ENCODE peak calls at places on chromosomes 6 and 20, in eight cellular contexts. One of them, this sample, is unnamed.

GRCh38 chr6:7590918-7591302 is 912 bp downstream of the SNRNP48 start:
- DNase-seq in stomach: no peak
- DNase-seq in heart left ventricle: no peak
- DNase-seq in bronchial epithelial cell: no peak
- DNase-seq in transverse colon: no peak
- DNase-seq in IMR-90: peak
- DNase-seq in HFFc6: no peak
- DNase-seq in lung: no peak
- DNase-seq in this sample: no peak

GRCh38 chr6:52544325-52545022 is 32.4 kb downstream of the TRAM2 start:
- DNase-seq in stomach: no peak
- DNase-seq in heart left ventricle: no peak
- DNase-seq in bronchial epithelial cell: no peak
- DNase-seq in transverse colon: no peak
- DNase-seq in IMR-90: peak
- DNase-seq in HFFc6: peak
- DNase-seq in lung: no peak
- DNase-seq in this sample: no peak

GRCh38 chr6:44921787-44922186 is 406.3 kb upstream of the RUNX2 start:
- DNase-seq in stomach: peak
- DNase-seq in heart left ventricle: peak
- DNase-seq in bronchial epithelial cell: peak
- DNase-seq in transverse colon: no peak
- DNase-seq in IMR-90: no peak
- DNase-seq in HFFc6: no peak
- DNase-seq in lung: peak
- DNase-seq in this sample: no peak

GRCh38 chr6:20175810-20176209 is 36.5 kb downstream of the MBOAT1 start:
- DNase-seq in stomach: no peak
- DNase-seq in heart left ventricle: no peak
- DNase-seq in bronchial epithelial cell: no peak
- DNase-seq in transverse colon: no peak
- DNase-seq in IMR-90: no peak
- DNase-seq in HFFc6: no peak
- DNase-seq in lung: no peak
- DNase-seq in this sample: no peak

GRCh38 chr6:16419636-16420331 is 181.4 kb downstream of the GMPR start:
- DNase-seq in stomach: no peak
- DNase-seq in heart left ventricle: no peak
- DNase-seq in bronchial epithelial cell: no peak
- DNase-seq in transverse colon: no peak
- DNase-seq in IMR-90: no peak
- DNase-seq in HFFc6: no peak
- DNase-seq in lung: no peak
- DNase-seq in this sample: peak

GRCh38 chr20:2217857-2218529 is 77.8 kb upstream of the TGM3 start:
- DNase-seq in stomach: no peak
- DNase-seq in heart left ventricle: no peak
- DNase-seq in bronchial epithelial cell: no peak
- DNase-seq in transverse colon: peak
- DNase-seq in IMR-90: no peak
- DNase-seq in HFFc6: no peak
- DNase-seq in lung: peak
- DNase-seq in this sample: no peak

GRCh38 chr20:64222273-64222672 is 33.3 kb upstream of the PCMTD2 start:
- DNase-seq in stomach: peak
- DNase-seq in heart left ventricle: no peak
- DNase-seq in bronchial epithelial cell: peak
- DNase-seq in transverse colon: no peak
- DNase-seq in IMR-90: peak
- DNase-seq in HFFc6: peak
- DNase-seq in lung: no peak
- DNase-seq in this sample: no peak

GRCh38 chr20:3679749-3680700 is 1.8 kb downstream of the ADAM33 start:
- DNase-seq in stomach: peak
- DNase-seq in heart left ventricle: peak
- DNase-seq in bronchial epithelial cell: no peak
- DNase-seq in transverse colon: peak
- DNase-seq in IMR-90: peak
- DNase-seq in HFFc6: peak
- DNase-seq in lung: no peak
- DNase-seq in this sample: no peak

GRCh38 chr6:14211596-14211961 is 94.0 kb downstream of the CD83 start:
- DNase-seq in stomach: peak
- DNase-seq in heart left ventricle: peak
- DNase-seq in bronchial epithelial cell: no peak
- DNase-seq in transverse colon: peak
- DNase-seq in IMR-90: peak
- DNase-seq in HFFc6: no peak
- DNase-seq in lung: peak
- DNase-seq in this sample: peak

GRCh38 chr6:109008061-109008460 is 86.6 kb downstream of the SESN1 start:
- DNase-seq in stomach: no peak
- DNase-seq in heart left ventricle: no peak
- DNase-seq in bronchial epithelial cell: no peak
- DNase-seq in transverse colon: no peak
- DNase-seq in IMR-90: no peak
- DNase-seq in HFFc6: no peak
- DNase-seq in lung: no peak
- DNase-seq in this sample: peak

GRCh38 chr20:17504898-17505663 is 26.1 kb downstream of the BFSP1 start:
- DNase-seq in stomach: peak
- DNase-seq in heart left ventricle: peak
- DNase-seq in bronchial epithelial cell: peak
- DNase-seq in transverse colon: peak
- DNase-seq in IMR-90: peak
- DNase-seq in HFFc6: peak
- DNase-seq in lung: peak
- DNase-seq in this sample: peak

GRCh38 chr6:46652603-46653438 is at the start of the genes CYP39A1 and SLC25A27:
- DNase-seq in stomach: peak
- DNase-seq in heart left ventricle: peak
- DNase-seq in bronchial epithelial cell: peak
- DNase-seq in transverse colon: peak
- DNase-seq in IMR-90: peak
- DNase-seq in HFFc6: peak
- DNase-seq in lung: peak
- DNase-seq in this sample: peak

DNA sequence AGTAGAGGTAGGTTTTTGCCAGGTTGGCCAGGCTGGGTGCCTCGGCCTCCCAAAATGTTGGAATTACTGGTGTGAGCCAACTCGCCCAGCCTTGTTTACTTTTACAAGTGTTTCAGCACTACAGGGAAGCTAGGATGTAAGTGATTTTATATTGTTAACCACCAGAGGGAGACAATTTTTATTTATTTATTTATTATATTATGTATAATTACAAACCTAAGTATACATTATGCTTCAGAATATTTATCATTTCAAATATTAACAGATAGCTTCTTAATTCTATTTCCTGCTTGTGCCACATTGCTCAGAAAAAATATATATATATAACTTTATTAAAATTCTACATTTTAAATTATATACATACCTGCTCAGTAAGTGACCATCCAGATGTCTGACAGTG is 9.8 kb downstream of the MMUT start:
- DNase-seq in stomach: no peak
- DNase-seq in heart left ventricle: no peak
- DNase-seq in bronchial epithelial cell: peak
- DNase-seq in transverse colon: no peak
- DNase-seq in IMR-90: no peak
- DNase-seq in HFFc6: no peak
- DNase-seq in lung: no peak
- DNase-seq in this sample: no peak
- TF ChIP-seq CTCF in stomach: no peak
- TF ChIP-seq CTCF in heart left ventricle: no peak
- TF ChIP-seq CTCF in bronchial epithelial cell: peak
- TF ChIP-seq CTCF in transverse colon: no peak
- TF ChIP-seq CTCF in IMR-90: peak
- TF ChIP-seq CTCF in HFFc6: peak
- TF ChIP-seq CTCF in lung: no peak
- TF ChIP-seq CTCF in this sample: no peak

GRCh38 chr6:32888576-32888975 is 34.6 kb downstream of the PSMB9 start:
- DNase-seq in stomach: no peak
- DNase-seq in heart left ventricle: no peak
- DNase-seq in bronchial epithelial cell: no peak
- DNase-seq in transverse colon: no peak
- DNase-seq in IMR-90: no peak
- DNase-seq in HFFc6: no peak
- DNase-seq in lung: no peak
- DNase-seq in this sample: no peak

GRCh38 chr6:32895006-32895345 is 41.0 kb downstream of the PSMB9 start:
- DNase-seq in stomach: no peak
- DNase-seq in heart left ventricle: no peak
- DNase-seq in bronchial epithelial cell: no peak
- DNase-seq in transverse colon: no peak
- DNase-seq in IMR-90: no peak
- DNase-seq in HFFc6: peak
- DNase-seq in lung: no peak
- DNase-seq in this sample: no peak

DNA sequence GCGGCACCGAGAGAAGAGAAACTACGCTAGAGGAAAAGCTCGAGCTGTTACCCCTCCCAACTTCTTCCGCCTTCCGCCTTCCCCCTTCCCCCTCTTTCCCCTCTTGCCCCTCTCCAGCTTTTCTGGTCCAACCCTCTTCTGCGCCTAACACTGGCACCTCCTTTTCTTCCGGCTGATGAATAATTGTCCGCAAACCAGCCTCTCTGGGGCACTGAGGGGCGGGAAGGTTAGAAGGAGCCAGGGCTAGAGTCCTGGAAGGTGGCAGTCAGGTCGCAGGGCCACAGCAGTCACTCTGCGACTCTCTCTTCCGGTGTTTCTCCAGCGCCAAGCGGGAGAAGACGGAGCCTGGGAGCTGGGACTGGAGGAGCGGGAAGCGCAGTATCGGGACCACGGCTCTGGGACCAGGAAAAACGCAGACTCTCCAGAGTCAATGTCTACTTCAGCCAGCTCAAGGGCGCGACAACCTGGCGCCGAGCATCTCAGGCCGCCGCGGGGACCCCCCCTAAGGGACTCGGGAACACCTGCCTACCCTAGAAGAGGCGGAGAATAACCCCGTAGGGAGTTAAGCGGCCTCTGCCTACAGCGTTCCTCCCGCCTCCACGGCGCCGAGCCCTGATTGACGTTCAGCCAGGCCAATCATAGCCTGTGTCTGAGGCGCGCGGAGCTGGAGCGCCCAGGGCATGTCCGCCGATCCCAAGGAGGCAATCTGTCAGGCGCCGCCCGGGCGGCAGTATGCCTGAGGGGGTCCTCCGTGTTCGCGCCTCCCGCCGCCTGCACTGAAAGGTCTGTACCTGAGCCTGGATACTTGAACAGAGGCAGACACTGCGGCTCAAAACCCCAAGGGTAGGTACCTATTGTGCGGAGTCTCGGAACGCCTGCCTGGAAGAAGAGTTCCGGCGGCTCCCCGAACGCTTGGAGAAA is 40.4 kb downstream of the PSMB9 start:
- DNase-seq in stomach: peak
- DNase-seq in heart left ventricle: peak
- DNase-seq in bronchial epithelial cell: peak
- DNase-seq in transverse colon: peak
- DNase-seq in IMR-90: peak
- DNase-seq in HFFc6: peak
- DNase-seq in lung: peak
- DNase-seq in this sample: peak
- TF ChIP-seq CTCF in stomach: no peak
- TF ChIP-seq CTCF in heart left ventricle: peak
- TF ChIP-seq CTCF in bronchial epithelial cell: no peak
- TF ChIP-seq CTCF in transverse colon: no peak
- TF ChIP-seq CTCF in IMR-90: no peak
- TF ChIP-seq CTCF in HFFc6: no peak
- TF ChIP-seq CTCF in lung: peak
- TF ChIP-seq CTCF in this sample: no peak

GRCh38 chr6:2989332-2990178 is 10.1 kb upstream of the NQO2 start:
- DNase-seq in stomach: peak
- DNase-seq in heart left ventricle: no peak
- DNase-seq in bronchial epithelial cell: peak
- DNase-seq in transverse colon: peak
- DNase-seq in IMR-90: peak
- DNase-seq in HFFc6: peak
- DNase-seq in lung: peak
- DNase-seq in this sample: peak
- TF ChIP-seq CTCF in stomach: no peak
- TF ChIP-seq CTCF in heart left ventricle: no peak
- TF ChIP-seq CTCF in bronchial epithelial cell: no peak
- TF ChIP-seq CTCF in transverse colon: peak
- TF ChIP-seq CTCF in IMR-90: no peak
- TF ChIP-seq CTCF in HFFc6: peak
- TF ChIP-seq CTCF in lung: no peak
- TF ChIP-seq CTCF in this sample: no peak

GRCh38 chr20:7981374-7981773 is 38.2 kb downstream of the TMX4 start:
- DNase-seq in stomach: no peak
- DNase-seq in heart left ventricle: no peak
- DNase-seq in bronchial epithelial cell: no peak
- DNase-seq in transverse colon: no peak
- DNase-seq in IMR-90: no peak
- DNase-seq in HFFc6: no peak
- DNase-seq in lung: no peak
- DNase-seq in this sample: no peak

GRCh38 chr20:7976015-7976414 is 35.8 kb upstream of the HAO1 start:
- DNase-seq in stomach: no peak
- DNase-seq in heart left ventricle: no peak
- DNase-seq in bronchial epithelial cell: peak
- DNase-seq in transverse colon: no peak
- DNase-seq in IMR-90: peak
- DNase-seq in HFFc6: no peak
- DNase-seq in lung: no peak
- DNase-seq in this sample: no peak

GRCh38 chr20:7984192-7984591 is 35.4 kb downstream of the TMX4 start:
- DNase-seq in stomach: no peak
- DNase-seq in heart left ventricle: no peak
- DNase-seq in bronchial epithelial cell: no peak
- DNase-seq in transverse colon: no peak
- DNase-seq in IMR-90: no peak
- DNase-seq in HFFc6: no peak
- DNase-seq in lung: no peak
- DNase-seq in this sample: no peak

GRCh38 chr20:7985916-7986315 is 33.6 kb downstream of the TMX4 start:
- DNase-seq in stomach: no peak
- DNase-seq in heart left ventricle: no peak
- DNase-seq in bronchial epithelial cell: no peak
- DNase-seq in transverse colon: no peak
- DNase-seq in IMR-90: no peak
- DNase-seq in HFFc6: no peak
- DNase-seq in lung: no peak
- DNase-seq in this sample: no peak

DNA sequence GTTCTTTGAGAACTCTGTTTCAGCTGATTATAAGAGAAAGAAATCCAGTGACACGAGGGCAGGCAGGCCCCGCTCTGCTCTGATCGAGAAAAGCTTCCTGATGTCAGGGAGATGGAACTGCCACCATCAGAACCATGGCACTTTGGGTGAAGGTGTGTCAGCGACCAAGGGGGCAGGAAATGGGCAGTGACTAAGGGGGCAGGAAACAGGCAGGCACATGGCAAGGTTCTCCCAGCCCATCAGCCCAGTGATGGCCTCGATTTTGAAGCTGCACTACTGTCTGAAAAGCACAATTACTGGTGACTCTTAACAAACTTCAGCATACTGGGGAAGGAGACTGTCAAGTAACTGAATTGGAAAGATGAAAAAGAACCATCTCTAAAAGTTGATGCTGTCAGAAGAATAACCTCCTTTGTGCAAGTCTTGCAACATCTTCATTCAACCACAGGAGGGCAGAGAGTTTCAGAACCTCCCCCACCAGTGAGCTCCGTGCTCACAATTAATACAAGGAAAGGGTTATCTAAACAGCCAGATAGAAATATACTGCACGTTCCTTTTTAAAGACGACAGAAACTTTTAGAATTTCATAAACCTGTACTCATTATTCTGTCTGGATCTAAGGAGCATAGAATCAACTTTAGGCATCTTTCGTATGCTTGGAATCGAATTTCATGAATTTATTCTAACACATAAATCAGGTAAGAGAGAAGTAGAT is 39.1 kb downstream of the TMX4 start:
- DNase-seq in stomach: no peak
- DNase-seq in heart left ventricle: no peak
- DNase-seq in bronchial epithelial cell: peak
- DNase-seq in transverse colon: no peak
- DNase-seq in IMR-90: peak
- DNase-seq in HFFc6: peak
- DNase-seq in lung: no peak
- DNase-seq in this sample: peak
- TF ChIP-seq CTCF in stomach: no peak
- TF ChIP-seq CTCF in heart left ventricle: peak
- TF ChIP-seq CTCF in bronchial epithelial cell: peak
- TF ChIP-seq CTCF in transverse colon: peak
- TF ChIP-seq CTCF in IMR-90: peak
- TF ChIP-seq CTCF in HFFc6: peak
- TF ChIP-seq CTCF in lung: no peak
- TF ChIP-seq CTCF in this sample: peak

This sample was measured in GM13977.